ENCODE peak calls at places on chromosome 7, in four cellular contexts. K is fibroblast of pulmonary artery, A is K562, W is kidney epithelial cell. E is an unnamed sample.

GRCh38 chr7:141575164-141575563 is 24.0 kb downstream of the AGK start:
- DNase-seq in W (no peak), A (no peak), K (no peak), E (no peak)

GRCh38 chr7:28488061-28488791 is 75.9 kb downstream of the CREB5 start:
- DNase-seq in K (no peak), W (no peak), A (no peak), E (no peak)

GRCh38 chr7:28686418-28686800 is 271.7 kb downstream of the TRIL start:
- DNase-seq in W (peak; percentile 52), K (peak; percentile 80), A (peak; percentile 13), E (peak; percentile 22)

GRCh38 chr7:157940497-157940896 is 603.7 kb downstream of the DNAJB6 start:
- DNase-seq in K (no peak), A (no peak), W (no peak), E (no peak)

GRCh38 chr7:98283127-98283886 is 1.8 kb downstream of the BRI3 start:
- DNase-seq in K (peak; percentile 63), A (no peak), W (no peak), E (no peak)

GRCh38 chr7:139614886-139615285 is 91.4 kb downstream of the CLEC2L start:
- DNase-seq in A (no peak), K (no peak), W (no peak), E (no peak)

GRCh38 chr7:5332579-5332978 is 49.8 kb downstream of the SLC29A4 start:
- DNase-seq in K (no peak), A (no peak), W (no peak), E (no peak)

GRCh38 chr7:4151926-4152549 is 530.1 kb upstream of the FOXK1 start:
- DNase-seq in K (no peak), W (no peak), A (no peak), E (no peak)

GRCh38 chr7:120981888-120982615 is 6.5 kb upstream of the CPED1 start:
- DNase-seq in K (peak; percentile 52), W (no peak), A (peak; percentile 40), E (no peak)

GRCh38 chr7:24877790-24878311 is 102.1 kb downstream of the OSBPL3 start:
- DNase-seq in W (no peak), A (no peak), K (no peak), E (no peak)

GRCh38 chr7:38296059-38296857 is 22.8 kb upstream of the TARP start:
- DNase-seq in A (no peak), K (no peak), W (no peak), E (no peak)

GRCh38 chr7:100719523-100720319 is 547 bp upstream of the EPO start:
- DNase-seq in W (no peak), A (no peak), K (peak; percentile 36), E (no peak)

DNA sequence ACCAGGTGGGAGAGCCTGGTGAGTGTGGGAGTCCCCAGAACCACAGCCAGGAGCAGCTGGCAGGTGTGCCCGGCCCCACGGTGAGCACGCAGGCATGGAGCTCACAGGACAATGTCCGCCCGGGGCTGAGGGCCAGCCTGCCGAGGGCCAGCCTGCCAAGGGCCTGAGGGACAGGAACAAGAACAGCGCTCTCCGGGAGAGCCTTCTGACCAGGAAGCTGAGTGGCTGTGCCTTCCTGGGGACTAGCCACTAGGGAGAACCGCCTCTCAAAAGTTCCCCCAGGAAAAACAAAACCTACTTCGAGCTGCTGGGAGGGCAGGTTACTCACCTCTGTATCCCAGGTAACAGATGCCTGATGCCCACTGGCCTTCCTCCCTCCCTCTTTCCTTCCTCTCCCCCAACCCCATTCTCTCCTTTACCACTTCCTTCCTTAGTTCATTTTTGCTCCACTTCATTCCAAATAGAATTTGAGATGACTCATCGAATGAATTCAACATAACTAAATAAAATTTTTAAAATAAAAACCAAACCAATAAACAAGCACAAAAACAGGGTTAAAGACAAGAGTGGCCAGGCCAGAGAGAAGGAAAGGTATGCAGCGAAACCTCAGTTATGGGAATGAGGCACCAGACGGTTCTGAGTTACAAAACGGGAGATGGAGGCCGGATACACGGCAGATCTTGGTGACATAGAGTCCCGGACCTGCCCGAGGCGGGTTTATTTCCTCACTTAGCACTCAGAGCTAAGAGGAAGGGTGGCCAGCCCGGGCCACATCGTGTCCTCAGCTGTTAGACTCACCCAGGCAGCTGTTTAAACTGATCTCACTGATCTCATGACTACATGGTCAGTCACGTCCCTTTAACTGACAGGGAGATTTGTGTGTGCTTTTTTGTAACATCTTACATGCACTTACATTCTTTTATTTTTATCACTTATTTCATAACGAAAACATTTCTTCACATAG is 128.5 kb downstream of the TNS3 start:
- DNase-seq in W (peak; percentile 77), K (peak; percentile 74), A (no peak), E (no peak)
- TF ChIP-seq CTCF in W (no peak), K (no peak), A (no peak), E (no peak)

DNA sequence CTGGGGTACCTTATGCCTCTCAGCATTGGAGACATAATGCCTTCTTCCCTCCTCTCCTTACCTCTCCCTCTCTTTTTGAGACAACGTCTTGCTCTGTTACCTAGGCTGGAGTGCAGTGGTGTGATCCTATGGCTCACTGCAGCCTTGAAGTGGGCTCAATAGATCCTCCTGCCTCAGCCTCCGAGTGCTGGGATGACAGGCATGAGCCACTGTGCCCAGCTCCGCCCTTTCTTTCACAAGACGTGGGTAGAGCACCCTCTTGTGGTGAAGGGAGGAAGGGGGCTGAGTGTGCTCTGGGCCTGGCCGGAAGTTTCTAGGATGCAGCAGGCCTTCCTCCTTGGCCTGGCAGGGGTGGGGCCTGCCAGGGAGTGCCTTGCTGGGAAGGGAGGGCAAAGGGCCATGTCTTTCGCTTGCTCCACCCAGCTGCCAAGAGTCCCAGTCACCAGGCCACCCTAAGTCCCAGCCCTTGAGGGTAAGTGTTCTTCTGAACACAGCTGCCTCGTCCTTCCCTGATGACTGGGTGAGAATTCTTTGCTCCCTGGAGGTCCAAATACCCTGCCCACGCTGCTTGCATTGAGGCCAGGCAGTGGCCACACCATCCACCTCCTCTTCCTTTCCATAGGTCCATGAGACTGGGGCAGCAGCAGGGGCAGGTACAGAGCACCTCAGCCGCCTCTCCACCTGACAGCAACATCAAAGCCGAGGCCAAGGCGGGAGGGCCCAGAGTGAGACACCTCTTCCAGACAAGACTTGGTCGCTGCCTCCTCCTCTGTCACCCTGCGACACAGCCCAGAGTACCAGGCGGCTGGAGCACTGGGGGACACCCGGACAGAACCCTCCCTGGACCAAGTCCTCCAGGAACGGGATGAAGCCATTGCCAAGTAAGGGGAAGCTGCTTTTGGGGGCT is 3.7 kb downstream of the ABHD11 start:
- DNase-seq in A (peak; percentile 93), W (no peak), K (peak; percentile 85), E (peak; percentile 79)
- TF ChIP-seq CTCF in A (peak; percentile 99), W (peak; percentile 85), K (peak; percentile 82), E (peak; percentile 68)

GRCh38 chr7:19407270-19407669 is 262.0 kb upstream of the FERD3L start:
- DNase-seq in A (no peak), K (no peak), W (no peak), E (no peak)
- TF ChIP-seq CTCF in A (no peak), K (no peak), W (no peak), E (no peak)

GRCh38 chr7:2518737-2519118 is 846 bp upstream of the LFNG start:
- DNase-seq in W (no peak), K (no peak), A (no peak), E (no peak)
- TF ChIP-seq CTCF in W (no peak), K (no peak), A (no peak), E (no peak)

GRCh38 chr7:94655884-94656657 is at the start of gene SGCE:
- DNase-seq in W (no peak), K (peak; percentile 85), A (peak; percentile 45), E (peak; percentile 83)
- TF ChIP-seq CTCF in W (peak; percentile 53), K (peak; percentile 48), A (no peak), E (peak; percentile 72)

GRCh38 chr7:49099587-49100326 is 175.4 kb downstream of the CDC14C start:
- DNase-seq in A (no peak), W (no peak), K (no peak), E (no peak)
- TF ChIP-seq CTCF in A (no peak), W (peak; percentile 40), K (no peak), E (no peak)

E was measured in endothelial cell.